ENCODE peak calls at places on chromosomes 13 and 19, in nine cellular contexts. One of them, this sample, is unnamed.

GRCh38 chr13:50676602-50677001 is 166.9 kb downstream of the DLEU7 start:
- DNase-seq in GM06990: no peak
- DNase-seq in breast epithelium: no peak
- DNase-seq in fibroblast of the aortic adventitia: peak
- DNase-seq in transverse colon: no peak
- DNase-seq in fibroblast of pulmonary artery: peak
- DNase-seq in pancreas: no peak
- DNase-seq in epithelial cell of esophagus: peak
- DNase-seq in astrocyte: peak
- DNase-seq in this sample: peak

GRCh38 chr19:56110515-56111448 is 10.3 kb downstream of the ZNF787 start:
- DNase-seq in GM06990: no peak
- DNase-seq in breast epithelium: no peak
- DNase-seq in fibroblast of the aortic adventitia: peak
- DNase-seq in transverse colon: peak
- DNase-seq in fibroblast of pulmonary artery: peak
- DNase-seq in pancreas: peak
- DNase-seq in epithelial cell of esophagus: no peak
- DNase-seq in astrocyte: no peak
- DNase-seq in this sample: no peak

GRCh38 chr13:49643003-49643651 is 14.8 kb downstream of the ARL11 start:
- DNase-seq in GM06990: no peak
- DNase-seq in breast epithelium: no peak
- DNase-seq in fibroblast of the aortic adventitia: no peak
- DNase-seq in transverse colon: no peak
- DNase-seq in fibroblast of pulmonary artery: no peak
- DNase-seq in pancreas: no peak
- DNase-seq in epithelial cell of esophagus: no peak
- DNase-seq in astrocyte: no peak
- DNase-seq in this sample: no peak

GRCh38 chr13:51550151-51550550 is 34.1 kb upstream of the WDFY2 start:
- DNase-seq in GM06990: no peak
- DNase-seq in breast epithelium: no peak
- DNase-seq in fibroblast of the aortic adventitia: no peak
- DNase-seq in transverse colon: no peak
- DNase-seq in fibroblast of pulmonary artery: no peak
- DNase-seq in pancreas: no peak
- DNase-seq in epithelial cell of esophagus: no peak
- DNase-seq in astrocyte: no peak
- DNase-seq in this sample: no peak

GRCh38 chr13:45500492-45501174 is 35.9 kb downstream of the COG3 start:
- DNase-seq in GM06990: no peak
- DNase-seq in breast epithelium: no peak
- DNase-seq in fibroblast of the aortic adventitia: peak
- DNase-seq in transverse colon: no peak
- DNase-seq in fibroblast of pulmonary artery: peak
- DNase-seq in pancreas: no peak
- DNase-seq in epithelial cell of esophagus: peak
- DNase-seq in astrocyte: peak
- DNase-seq in this sample: peak

GRCh38 chr19:3387645-3388589 is 21.5 kb downstream of the NFIC start:
- DNase-seq in GM06990: no peak
- DNase-seq in breast epithelium: peak
- DNase-seq in fibroblast of the aortic adventitia: peak
- DNase-seq in transverse colon: peak
- DNase-seq in fibroblast of pulmonary artery: no peak
- DNase-seq in pancreas: peak
- DNase-seq in epithelial cell of esophagus: peak
- DNase-seq in astrocyte: no peak
- DNase-seq in this sample: peak

GRCh38 chr13:76965759-76966421 is 17.6 kb downstream of the ACOD1 start:
- DNase-seq in GM06990: no peak
- DNase-seq in breast epithelium: no peak
- DNase-seq in fibroblast of the aortic adventitia: peak
- DNase-seq in transverse colon: peak
- DNase-seq in fibroblast of pulmonary artery: peak
- DNase-seq in pancreas: no peak
- DNase-seq in epithelial cell of esophagus: peak
- DNase-seq in astrocyte: peak
- DNase-seq in this sample: peak

GRCh38 chr19:18591735-18592385 is 3.3 kb downstream of the REX1BD start:
- DNase-seq in GM06990: no peak
- DNase-seq in breast epithelium: no peak
- DNase-seq in fibroblast of the aortic adventitia: no peak
- DNase-seq in transverse colon: no peak
- DNase-seq in fibroblast of pulmonary artery: no peak
- DNase-seq in pancreas: no peak
- DNase-seq in epithelial cell of esophagus: no peak
- DNase-seq in astrocyte: no peak
- DNase-seq in this sample: no peak

GRCh38 chr13:90498096-90498495 is 849.4 kb upstream of the MIR17HG start:
- DNase-seq in GM06990: no peak
- DNase-seq in breast epithelium: no peak
- DNase-seq in fibroblast of the aortic adventitia: no peak
- DNase-seq in transverse colon: no peak
- DNase-seq in fibroblast of pulmonary artery: no peak
- DNase-seq in pancreas: no peak
- DNase-seq in epithelial cell of esophagus: no peak
- DNase-seq in astrocyte: no peak
- DNase-seq in this sample: peak

GRCh38 chr13:101838305-101838835 is 385.9 kb downstream of the ITGBL1 start:
- DNase-seq in GM06990: no peak
- DNase-seq in breast epithelium: no peak
- DNase-seq in fibroblast of the aortic adventitia: no peak
- DNase-seq in transverse colon: no peak
- DNase-seq in fibroblast of pulmonary artery: no peak
- DNase-seq in pancreas: no peak
- DNase-seq in epithelial cell of esophagus: no peak
- DNase-seq in astrocyte: peak
- DNase-seq in this sample: no peak

GRCh38 chr13:48526269-48526668 is 6.6 kb downstream of the RCBTB2 start:
- DNase-seq in GM06990: no peak
- DNase-seq in breast epithelium: no peak
- DNase-seq in fibroblast of the aortic adventitia: no peak
- DNase-seq in transverse colon: no peak
- DNase-seq in fibroblast of pulmonary artery: no peak
- DNase-seq in pancreas: no peak
- DNase-seq in epithelial cell of esophagus: no peak
- DNase-seq in astrocyte: no peak
- DNase-seq in this sample: no peak

GRCh38 chr19:39704181-39705044 is at the start of gene LGALS14:
- DNase-seq in GM06990: no peak
- DNase-seq in breast epithelium: no peak
- DNase-seq in fibroblast of the aortic adventitia: no peak
- DNase-seq in transverse colon: no peak
- DNase-seq in fibroblast of pulmonary artery: no peak
- DNase-seq in pancreas: no peak
- DNase-seq in epithelial cell of esophagus: no peak
- DNase-seq in astrocyte: no peak
- DNase-seq in this sample: no peak

GRCh38 chr19:1746401-1747284 is 6.7 kb upstream of the ONECUT3 start:
- DNase-seq in GM06990: no peak
- DNase-seq in breast epithelium: no peak
- DNase-seq in fibroblast of the aortic adventitia: peak
- DNase-seq in transverse colon: no peak
- DNase-seq in fibroblast of pulmonary artery: peak
- DNase-seq in pancreas: peak
- DNase-seq in epithelial cell of esophagus: peak
- DNase-seq in astrocyte: peak
- DNase-seq in this sample: peak

GRCh38 chr13:94256671-94257070 is 222.8 kb downstream of the DCT start:
- DNase-seq in GM06990: no peak
- DNase-seq in breast epithelium: no peak
- DNase-seq in fibroblast of the aortic adventitia: no peak
- DNase-seq in transverse colon: no peak
- DNase-seq in fibroblast of pulmonary artery: no peak
- DNase-seq in pancreas: no peak
- DNase-seq in epithelial cell of esophagus: no peak
- DNase-seq in astrocyte: no peak
- DNase-seq in this sample: no peak

GRCh38 chr13:98890186-98890585 is 87.7 kb downstream of the DOCK9 start:
- DNase-seq in GM06990: no peak
- DNase-seq in breast epithelium: no peak
- DNase-seq in fibroblast of the aortic adventitia: peak
- DNase-seq in transverse colon: no peak
- DNase-seq in fibroblast of pulmonary artery: peak
- DNase-seq in pancreas: no peak
- DNase-seq in epithelial cell of esophagus: peak
- DNase-seq in astrocyte: peak
- DNase-seq in this sample: peak
- TF ChIP-seq CTCF in GM06990: no peak
- TF ChIP-seq CTCF in breast epithelium: no peak
- TF ChIP-seq CTCF in fibroblast of the aortic adventitia: no peak
- TF ChIP-seq CTCF in transverse colon: no peak
- TF ChIP-seq CTCF in fibroblast of pulmonary artery: no peak
- TF ChIP-seq CTCF in pancreas: no peak
- TF ChIP-seq CTCF in epithelial cell of esophagus: peak
- TF ChIP-seq CTCF in astrocyte: no peak
- TF ChIP-seq CTCF in this sample: no peak

DNA sequence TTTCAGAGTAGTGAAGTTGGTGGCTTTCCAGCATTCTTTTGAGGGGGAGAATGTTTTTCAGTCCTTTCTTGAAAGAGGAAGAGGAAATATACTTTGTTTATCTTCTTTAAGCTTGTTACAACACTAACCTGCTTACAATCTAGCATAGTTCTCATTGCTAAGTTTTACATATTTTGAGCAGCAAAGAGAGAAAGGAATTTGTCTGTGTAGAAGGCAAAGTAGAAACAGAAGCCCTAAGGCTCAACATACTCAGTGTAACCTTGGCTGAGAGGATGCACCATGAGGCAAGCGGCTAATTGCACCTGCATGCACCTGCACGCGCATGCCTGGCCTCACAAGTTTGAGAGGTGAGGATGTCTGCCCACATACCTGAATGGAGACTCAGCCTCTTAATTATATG is 2.2 kb downstream of the FRY start:
- DNase-seq in GM06990: no peak
- DNase-seq in breast epithelium: no peak
- DNase-seq in fibroblast of the aortic adventitia: no peak
- DNase-seq in transverse colon: no peak
- DNase-seq in fibroblast of pulmonary artery: no peak
- DNase-seq in pancreas: no peak
- DNase-seq in epithelial cell of esophagus: peak
- DNase-seq in astrocyte: no peak
- DNase-seq in this sample: peak
- H3K4me3 ChIP-seq in GM06990: no peak
- H3K4me3 ChIP-seq in breast epithelium: no peak
- H3K4me3 ChIP-seq in fibroblast of the aortic adventitia: no peak
- H3K4me3 ChIP-seq in transverse colon: no peak
- H3K4me3 ChIP-seq in fibroblast of pulmonary artery: no peak
- H3K4me3 ChIP-seq in pancreas: no peak
- H3K4me3 ChIP-seq in epithelial cell of esophagus: no peak
- H3K4me3 ChIP-seq in astrocyte: no peak
- H3K4me3 ChIP-seq in this sample: no peak

DNA sequence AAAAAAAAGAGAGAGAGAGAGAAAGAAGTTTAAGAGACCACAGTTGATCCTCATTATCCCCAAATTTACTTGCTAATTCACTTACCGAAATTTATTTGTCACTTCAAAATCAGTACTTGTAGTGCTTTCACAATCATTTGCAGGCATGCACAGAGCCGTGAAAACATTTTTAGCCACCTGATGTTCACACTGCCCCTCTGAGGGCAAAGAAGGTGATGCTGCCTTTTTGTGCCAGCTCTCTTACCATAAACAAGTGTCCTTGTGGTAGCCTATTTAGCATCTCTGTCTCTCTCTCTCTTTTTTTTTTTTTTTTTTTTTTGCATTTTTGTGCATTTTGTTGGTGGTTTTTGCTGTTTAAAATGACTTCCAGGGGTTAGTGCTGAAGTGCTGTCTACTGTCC is 24.0 kb upstream of the CASP14 start:
- DNase-seq in GM06990: no peak
- DNase-seq in breast epithelium: no peak
- DNase-seq in fibroblast of the aortic adventitia: no peak
- DNase-seq in transverse colon: no peak
- DNase-seq in fibroblast of pulmonary artery: no peak
- DNase-seq in pancreas: no peak
- DNase-seq in epithelial cell of esophagus: peak
- DNase-seq in astrocyte: no peak
- DNase-seq in this sample: no peak
- TF ChIP-seq CTCF in GM06990: peak
- TF ChIP-seq CTCF in breast epithelium: no peak
- TF ChIP-seq CTCF in fibroblast of the aortic adventitia: no peak
- TF ChIP-seq CTCF in transverse colon: no peak
- TF ChIP-seq CTCF in fibroblast of pulmonary artery: no peak
- TF ChIP-seq CTCF in pancreas: no peak
- TF ChIP-seq CTCF in epithelial cell of esophagus: no peak
- TF ChIP-seq CTCF in astrocyte: no peak
- TF ChIP-seq CTCF in this sample: peak

GRCh38 chr13:113365551-113365971 is 1.6 kb upstream of the GRTP1 start:
- DNase-seq in GM06990: no peak
- DNase-seq in breast epithelium: no peak
- DNase-seq in fibroblast of the aortic adventitia: no peak
- DNase-seq in transverse colon: no peak
- DNase-seq in fibroblast of pulmonary artery: no peak
- DNase-seq in pancreas: peak
- DNase-seq in epithelial cell of esophagus: no peak
- DNase-seq in astrocyte: no peak
- DNase-seq in this sample: no peak

GRCh38 chr13:113367020-113367560 is 3.2 kb upstream of the GRTP1 start:
- DNase-seq in GM06990: no peak
- DNase-seq in breast epithelium: no peak
- DNase-seq in fibroblast of the aortic adventitia: no peak
- DNase-seq in transverse colon: no peak
- DNase-seq in fibroblast of pulmonary artery: no peak
- DNase-seq in pancreas: peak
- DNase-seq in epithelial cell of esophagus: no peak
- DNase-seq in astrocyte: no peak
- DNase-seq in this sample: no peak

GRCh38 chr13:113366031-113366588 is 2.2 kb upstream of the GRTP1 start:
- DNase-seq in GM06990: no peak
- DNase-seq in breast epithelium: no peak
- DNase-seq in fibroblast of the aortic adventitia: no peak
- DNase-seq in transverse colon: no peak
- DNase-seq in fibroblast of pulmonary artery: no peak
- DNase-seq in pancreas: peak
- DNase-seq in epithelial cell of esophagus: peak
- DNase-seq in astrocyte: no peak
- DNase-seq in this sample: no peak

GRCh38 chr13:113364371-113364932 is 522 bp upstream of the GRTP1 start:
- DNase-seq in GM06990: no peak
- DNase-seq in breast epithelium: no peak
- DNase-seq in fibroblast of the aortic adventitia: no peak
- DNase-seq in transverse colon: peak
- DNase-seq in fibroblast of pulmonary artery: no peak
- DNase-seq in pancreas: peak
- DNase-seq in epithelial cell of esophagus: peak
- DNase-seq in astrocyte: no peak
- DNase-seq in this sample: no peak

DNA sequence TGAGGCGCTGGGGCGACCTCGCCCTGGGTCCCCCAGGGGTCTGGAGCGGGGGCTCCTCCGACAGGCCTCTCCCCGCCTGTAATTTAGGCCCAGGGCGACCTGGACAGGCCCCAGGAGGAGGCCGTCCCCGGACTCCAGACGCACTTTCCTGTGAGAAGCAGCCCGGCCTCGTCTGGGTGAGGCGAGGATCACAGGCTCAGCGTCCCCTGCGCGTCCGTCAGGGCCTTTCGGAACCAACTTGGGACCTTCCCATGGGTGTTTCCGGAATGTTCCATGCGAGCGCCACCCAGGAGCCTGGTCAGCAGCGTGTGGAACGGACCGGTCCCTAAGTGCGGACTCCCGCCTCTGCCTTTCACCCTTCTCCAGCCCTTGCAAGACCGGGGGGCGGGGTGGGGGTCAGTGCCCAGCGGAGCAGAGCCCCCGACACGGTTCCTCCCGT is 1.0 kb upstream of the GRTP1 start:
- DNase-seq in GM06990: no peak
- DNase-seq in breast epithelium: no peak
- DNase-seq in fibroblast of the aortic adventitia: no peak
- DNase-seq in transverse colon: no peak
- DNase-seq in fibroblast of pulmonary artery: no peak
- DNase-seq in pancreas: peak
- DNase-seq in epithelial cell of esophagus: no peak
- DNase-seq in astrocyte: no peak
- DNase-seq in this sample: no peak
- H3K4me3 ChIP-seq in GM06990: no peak
- H3K4me3 ChIP-seq in breast epithelium: peak
- H3K4me3 ChIP-seq in fibroblast of the aortic adventitia: no peak
- H3K4me3 ChIP-seq in transverse colon: peak
- H3K4me3 ChIP-seq in fibroblast of pulmonary artery: no peak
- H3K4me3 ChIP-seq in pancreas: no peak
- H3K4me3 ChIP-seq in epithelial cell of esophagus: no peak
- H3K4me3 ChIP-seq in astrocyte: no peak
- H3K4me3 ChIP-seq in this sample: no peak